ENCODE peak calls at places on chromosomes 7 and 10, in seven cellular contexts. F, E, J, Y, R, W and M are unnamed samples.

GRCh38 chr7:97006146-97006950 is 995 bp downstream of the DLX6 start:
- DNase-seq in E (peak), R (peak), Y (peak), W (no peak), F (no peak), J (no peak), M (no peak)

GRCh38 chr10:95290446-95290800 is 380 bp downstream of the PDLIM1 start:
- DNase-seq in W (peak), Y (no peak), E (no peak), F (no peak), R (no peak), J (no peak), M (no peak)

GRCh38 chr7:129037585-129037984 is 17.3 kb downstream of the TNPO3 start:
- DNase-seq in F (no peak), W (no peak), E (no peak), J (no peak), Y (no peak), R (no peak), M (no peak)

GRCh38 chr7:106284516-106285050 is at the start of gene NAMPT:
- DNase-seq in E (no peak), J (peak), F (peak), W (no peak), R (no peak), Y (peak), M (peak)

GRCh38 chr7:137961200-137962177 is 40.4 kb downstream of the CREB3L2 start:
- DNase-seq in F (peak), E (no peak), Y (no peak), W (no peak), J (no peak), R (no peak), M (no peak)

GRCh38 chr7:73443543-73444255 is 10.1 kb downstream of the FZD9 start:
- DNase-seq in W (no peak), F (no peak), J (no peak), E (no peak), Y (no peak), R (no peak), M (no peak)

GRCh38 chr7:2670720-2671391 is 17.1 kb upstream of the AMZ1 start:
- DNase-seq in Y (peak), J (peak), R (peak), E (peak), W (peak), F (peak), M (peak)

GRCh38 chr7:964401-965231 is 10.1 kb upstream of the ADAP1 start:
- DNase-seq in W (peak), Y (no peak), E (peak), J (no peak), R (peak), F (peak), M (peak)

GRCh38 chr7:107946451-107946850 is 55.5 kb downstream of the DLD start:
- DNase-seq in Y (no peak), F (no peak), J (no peak), R (no peak), E (no peak), W (no peak), M (no peak)

GRCh38 chr7:41630741-41631140 is 72.1 kb downstream of the INHBA start:
- DNase-seq in E (no peak), F (no peak), W (no peak), R (no peak), Y (no peak), J (no peak), M (no peak)

GRCh38 chr7:37480026-37480425 is 31.4 kb upstream of the ELMO1 start:
- DNase-seq in J (no peak), R (no peak), W (no peak), F (no peak), E (no peak), Y (no peak), M (no peak)

GRCh38 chr7:47720907-47721244 is 139.0 kb upstream of the TNS3 start:
- DNase-seq in Y (no peak), E (no peak), J (no peak), W (no peak), F (no peak), R (no peak), M (no peak)

GRCh38 chr10:110860576-110861241 is 11.0 kb upstream of the PDCD4 start:
- DNase-seq in Y (no peak), J (no peak), E (no peak), W (peak), R (no peak), F (no peak), M (no peak)

GRCh38 chr7:96179341-96179740 is 142.6 kb downstream of the SLC25A13 start:
- DNase-seq in W (no peak), E (peak), Y (no peak), J (no peak), R (no peak), F (no peak), M (no peak)

GRCh38 chr7:108018668-108019067 is 15.7 kb upstream of the LAMB1 start:
- DNase-seq in E (no peak), R (no peak), F (no peak), J (no peak), Y (no peak), W (no peak), M (no peak)

DNA sequence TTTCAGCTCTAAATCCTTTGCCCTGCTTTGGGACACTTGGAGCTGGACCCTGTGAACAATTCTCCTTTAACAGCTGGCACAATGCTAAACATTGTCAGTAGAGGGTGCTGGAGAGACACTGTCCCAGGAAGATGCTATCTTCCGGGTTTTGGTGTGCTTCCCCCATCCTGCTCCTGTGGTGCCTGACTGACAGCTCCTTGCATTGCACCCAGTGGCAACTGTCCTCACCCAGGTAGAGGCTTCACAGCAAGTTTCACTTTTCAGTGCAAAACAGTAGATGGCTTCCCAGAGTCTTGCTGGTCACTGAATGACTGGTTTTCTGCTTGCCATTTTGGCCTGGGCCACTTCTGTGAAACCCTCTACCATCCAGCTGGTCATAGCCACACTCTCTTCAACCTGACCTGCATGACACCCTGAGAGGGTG is 77.3 kb downstream of the CDC14C start:
- DNase-seq in F (peak), J (peak), R (no peak), W (no peak), Y (no peak), E (peak), M (no peak)
- TF ChIP-seq CTCF in F (peak), J (peak), R (peak), W (no peak), Y (peak), E (peak), M (peak)

GRCh38 chr10:18140957-18141888 is 999 bp downstream of the CACNB2 start:
- DNase-seq in J (no peak), R (no peak), E (peak), Y (no peak), F (peak), W (peak), M (no peak)
- H3K4me3 ChIP-seq in J (peak), R (peak), E (peak), Y (peak), F (peak), W (peak), M (peak)

GRCh38 chr7:150981644-150982043 is 3.5 kb upstream of the KCNH2 start:
- DNase-seq in F (no peak), E (no peak), Y (no peak), R (no peak), W (no peak), J (no peak), M (no peak)

GRCh38 chr7:150979706-150980390 is 1.7 kb upstream of the KCNH2 start:
- DNase-seq in J (no peak), R (no peak), Y (no peak), E (no peak), W (no peak), F (peak), M (no peak)

GRCh38 chr7:150978136-150978789 is at the start of gene KCNH2:
- DNase-seq in F (peak), E (no peak), J (peak), R (no peak), W (no peak), Y (no peak), M (no peak)

GRCh38 chr7:150982348-150982747 is 4.2 kb upstream of the KCNH2 start:
- DNase-seq in J (no peak), R (no peak), W (no peak), E (no peak), F (no peak), Y (no peak), M (no peak)

GRCh38 chr7:150980663-150981062 is 2.5 kb upstream of the KCNH2 start:
- DNase-seq in R (no peak), Y (no peak), W (no peak), J (no peak), E (no peak), F (no peak), M (no peak)
- TF ChIP-seq CTCF in R (no peak), Y (no peak), W (no peak), J (no peak), E (no peak), F (no peak), M (no peak)

GRCh38 chr10:132571565-132572544 is 34.3 kb downstream of the INPP5A start:
- DNase-seq in J (peak), Y (peak), F (peak), E (peak), R (peak), W (peak), M (no peak)

GRCh38 chr10:132572545-132572937 is 35.0 kb downstream of the INPP5A start:
- DNase-seq in F (no peak), W (no peak), Y (no peak), J (no peak), R (peak), E (peak), M (no peak)

GRCh38 chr10:132574288-132574687 is 36.7 kb downstream of the INPP5A start:
- DNase-seq in F (no peak), W (no peak), J (no peak), Y (no peak), R (no peak), E (no peak), M (no peak)

GRCh38 chr10:132570265-132570664 is 32.7 kb downstream of the INPP5A start:
- DNase-seq in J (no peak), W (no peak), R (no peak), F (no peak), E (no peak), Y (no peak), M (no peak)

GRCh38 chr10:132570771-132571564 is 33.4 kb downstream of the INPP5A start:
- DNase-seq in Y (peak), J (peak), R (no peak), W (peak), F (no peak), E (no peak), M (no peak)
- H3K4me3 ChIP-seq in Y (no peak), J (no peak), R (no peak), W (no peak), F (no peak), E (no peak), M (no peak)

GRCh38 chr10:127694580-127695193 is 42.3 kb upstream of the FOXI2 start:
- DNase-seq in Y (no peak), J (peak), R (no peak), F (no peak), E (peak), W (peak), M (peak)
- TF ChIP-seq CTCF in Y (no peak), J (peak), R (peak), F (no peak), E (peak), W (peak), M (peak)

DNA sequence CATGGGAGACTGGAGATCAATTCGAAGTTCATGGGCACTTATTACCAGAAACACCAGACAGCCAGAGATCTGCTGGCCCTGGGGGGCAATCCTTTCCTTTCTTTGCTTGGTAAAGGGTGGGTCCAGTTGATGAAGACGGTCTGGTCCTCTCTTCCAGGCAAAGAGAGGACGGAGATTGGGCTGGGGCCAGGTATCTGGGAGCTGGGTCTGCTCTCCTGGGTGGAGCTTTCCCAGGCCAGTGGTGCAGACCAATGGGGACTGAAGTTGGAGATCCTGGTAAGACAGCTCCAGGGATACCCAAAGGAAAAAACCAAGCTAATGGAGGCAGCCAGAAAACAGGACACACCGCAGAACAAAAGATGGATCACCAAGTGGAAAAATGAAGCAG is 18.3 kb downstream of the NOD1 start:
- DNase-seq in E (peak), J (no peak), F (no peak), W (no peak), R (no peak), Y (no peak), M (no peak)
- H3K4me3 ChIP-seq in E (no peak), J (peak), F (no peak), W (no peak), R (no peak), Y (no peak), M (no peak)

GRCh38 chr10:129511758-129512157 is 44.7 kb downstream of the MGMT start:
- DNase-seq in J (no peak), W (no peak), Y (no peak), E (no peak), R (no peak), F (no peak), M (no peak)

GRCh38 chr10:129511086-129511485 is 44.0 kb downstream of the MGMT start:
- DNase-seq in W (no peak), F (no peak), E (no peak), J (no peak), R (no peak), Y (no peak), M (no peak)

GRCh38 chr10:129509835-129510234 is 42.8 kb downstream of the MGMT start:
- DNase-seq in Y (no peak), F (no peak), W (no peak), E (no peak), R (no peak), J (no peak), M (no peak)

GRCh38 chr10:129514568-129515451 is 47.8 kb downstream of the MGMT start:
- DNase-seq in W (no peak), R (no peak), J (no peak), Y (no peak), F (no peak), E (no peak), M (no peak)

GRCh38 chr10:129513312-129513711 is 46.3 kb downstream of the MGMT start:
- DNase-seq in J (no peak), F (no peak), E (no peak), W (no peak), Y (no peak), R (no peak), M (no peak)
- TF ChIP-seq CTCF in J (no peak), F (no peak), E (no peak), W (no peak), Y (no peak), R (no peak), M (no peak)

DNA sequence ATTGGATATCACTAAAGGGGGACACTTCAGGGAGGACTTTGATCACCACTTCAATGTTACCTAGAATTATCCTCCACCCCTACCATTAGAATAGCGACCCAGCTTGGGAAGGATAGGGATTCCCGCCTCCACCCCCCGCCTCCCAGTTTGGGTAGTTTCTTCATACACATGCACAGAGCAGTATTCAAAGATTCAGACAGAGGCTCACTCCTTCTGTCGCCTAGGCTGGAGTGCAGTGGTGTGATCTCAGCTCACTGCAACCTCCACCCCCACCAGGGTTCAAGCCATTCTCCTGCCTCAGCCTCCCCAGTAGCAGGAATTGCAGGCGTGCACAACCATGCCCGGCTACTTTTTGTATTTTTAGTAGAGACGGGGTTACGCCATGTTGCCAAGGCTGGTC is 1166.1 kb downstream of the TYW1 start:
- DNase-seq in E (no peak), Y (no peak), J (no peak), R (no peak), W (no peak), F (no peak), M (no peak)
- H3K4me3 ChIP-seq in E (no peak), Y (no peak), J (no peak), R (no peak), W (no peak), F (no peak), M (no peak)

DNA sequence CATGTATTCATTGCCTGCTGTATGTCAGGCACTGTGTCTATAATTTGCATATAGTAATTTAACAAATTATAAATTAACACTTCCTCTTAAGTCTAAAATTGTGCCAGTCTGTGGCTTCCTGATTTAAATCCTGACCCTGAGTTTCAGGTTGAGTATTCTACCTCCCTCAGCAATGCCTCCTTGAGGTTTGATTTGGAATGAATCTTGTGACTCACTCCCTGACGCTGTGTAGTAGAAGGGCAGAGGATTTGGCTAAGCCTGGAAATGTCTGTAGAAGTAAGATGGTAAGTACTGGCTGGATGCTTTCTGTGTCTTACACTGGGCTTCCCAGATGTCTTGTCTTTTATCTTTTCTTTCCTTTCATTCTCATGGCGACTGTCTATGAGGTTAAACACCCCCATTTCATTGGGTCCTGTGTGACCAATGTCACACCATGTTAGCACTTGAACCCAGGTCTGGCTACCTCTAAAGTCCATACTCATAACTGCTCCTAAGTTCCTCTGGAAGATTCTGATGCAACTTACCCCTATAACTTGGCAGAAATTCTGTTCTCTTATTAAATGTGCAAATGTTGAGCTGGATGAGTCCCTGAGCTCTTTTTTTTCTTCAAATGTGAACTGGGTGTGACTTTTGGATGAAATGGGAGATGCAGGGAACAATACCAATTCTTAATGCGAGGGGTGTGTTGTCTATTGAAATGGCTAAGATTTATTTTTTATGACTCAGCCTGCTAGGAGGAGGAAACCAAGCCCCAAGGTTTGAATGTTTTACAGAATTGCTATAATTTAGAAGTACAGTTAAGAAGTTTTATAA is 48.5 kb downstream of the PLCE1 start:
- DNase-seq in W (no peak), F (no peak), E (peak), Y (no peak), R (peak), J (peak), M (no peak)
- TF ChIP-seq CTCF in W (peak), F (no peak), E (peak), Y (no peak), R (peak), J (no peak), M (no peak)